ENCODE peak calls at places on chromosome 22, in four cellular contexts. J is adrenal gland, O is MM.1S, B is iPS DF 6.9. N is an unnamed sample.

GRCh38 chr22:29979645-29980303 is 96.8 kb downstream of the MTMR3 start:
- DNase-seq in J (no peak), O (no peak), B (no peak), N (no peak)

GRCh38 chr22:30301995-30302809 is 12.9 kb upstream of the CASTOR1 start:
- DNase-seq in J (no peak), O (no peak), B (no peak), N (peak; percentile 24)

GRCh38 chr22:36143066-36143815 is 17.3 kb downstream of the APOL3 start:
- DNase-seq in J (no peak), O (no peak), B (no peak), N (no peak)

GRCh38 chr22:16608931-16609330 is 16.3 kb upstream of the CCT8L2 start:
- DNase-seq in J (no peak), O (no peak), B (no peak), N (no peak)

GRCh38 chr22:49670610-49671330 is 156.9 kb downstream of the BRD1 start:
- DNase-seq in J (no peak), O (no peak), B (no peak), N (peak; percentile 11)

GRCh38 chr22:35711336-35711735 is 6.3 kb upstream of the APOL5 start:
- DNase-seq in J (no peak), O (no peak), B (no peak), N (no peak)

GRCh38 chr22:23834830-23835772 is 3.7 kb downstream of the DERL3 start:
- DNase-seq in J (no peak), O (no peak), B (no peak), N (peak; percentile 70)

GRCh38 chr22:35688913-35689675 is 28.6 kb upstream of the APOL5 start:
- DNase-seq in J (no peak), O (no peak), B (no peak), N (no peak)

GRCh38 chr22:30277547-30278344 is 11.1 kb upstream of the OSM start:
- DNase-seq in J (no peak), O (no peak), B (no peak), N (no peak)

GRCh38 chr22:25775501-25775900 is 33.5 kb downstream of the MYO18B start:
- DNase-seq in J (no peak), O (no peak), B (no peak), N (no peak)

GRCh38 chr22:17769013-17769715 is 5.1 kb downstream of the BID start:
- DNase-seq in J (no peak), O (no peak), B (no peak), N (no peak)

GRCh38 chr22:17772963-17773605 is 1.2 kb downstream of the BID start:
- DNase-seq in J (no peak), O (no peak), B (no peak), N (no peak)

GRCh38 chr22:17769716-17770082 is 4.6 kb downstream of the BID start:
- DNase-seq in J (no peak), O (no peak), B (no peak), N (no peak)

GRCh38 chr22:17772249-17772962 is 1.9 kb downstream of the BID start:
- DNase-seq in J (no peak), O (no peak), B (no peak), N (no peak)

DNA sequence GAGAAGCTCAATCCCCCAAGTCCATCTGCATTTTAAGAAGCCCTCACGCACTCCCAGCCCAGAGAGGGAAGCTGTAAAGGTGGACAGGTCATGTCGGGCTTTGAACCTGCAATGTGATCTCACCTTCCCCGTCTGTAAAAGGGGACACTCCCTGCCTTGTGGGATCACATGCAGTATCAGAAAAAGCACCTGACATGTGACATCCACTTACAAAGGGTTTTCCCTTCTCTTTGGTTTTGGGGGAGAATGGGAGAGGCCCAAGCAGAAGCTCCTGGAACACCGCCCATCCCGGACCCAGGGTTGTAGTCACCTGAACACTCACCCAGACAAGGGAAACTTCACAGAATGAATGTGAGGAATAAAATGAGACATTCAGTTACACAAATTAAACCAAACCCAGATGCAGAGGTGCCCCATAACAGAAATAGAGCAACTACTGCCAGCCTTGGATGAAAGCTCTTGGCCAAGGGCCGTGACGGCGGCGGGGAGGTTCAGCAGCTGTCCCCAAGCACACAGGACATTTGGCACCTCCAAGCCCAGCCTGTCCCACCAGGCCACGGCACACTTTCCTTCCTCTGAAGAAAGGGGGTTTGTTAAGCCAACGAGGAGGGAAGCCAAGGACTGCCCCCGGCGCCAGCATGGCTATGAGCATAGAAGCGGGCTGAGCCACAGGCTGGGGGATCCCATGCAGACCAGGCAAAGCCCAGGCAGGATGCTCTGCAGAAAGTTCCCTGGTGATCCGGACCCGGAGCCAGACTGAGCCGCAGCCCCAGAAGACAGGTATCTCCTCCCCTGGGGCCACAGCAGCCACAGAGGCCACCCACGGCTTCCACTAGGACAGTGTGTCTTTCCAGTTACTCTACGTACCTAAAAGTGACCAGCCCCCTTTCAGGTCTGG is 3.8 kb downstream of the BID start:
- DNase-seq in J (no peak), O (no peak), B (no peak), N (no peak)
- H3K4me1 ChIP-seq in J (peaks cover 6% of the 10 kb centered on the region), O (peaks cover 11% of the 10 kb centered on the region), B (peaks cover 3% of the 10 kb centered on the region), N (peaks cover 3% of the 10 kb centered on the region)

GRCh38 chr22:43624144-43624998 is 187.7 kb downstream of the EFCAB6 start:
- DNase-seq in J (no peak), O (no peak), B (no peak), N (no peak)
- H3K36me3 ChIP-seq in J (no peaks in the 10 kb centered on the region), O (no peaks in the 10 kb centered on the region), B (no peaks in the 10 kb centered on the region), N (no peaks in the 10 kb centered on the region)

GRCh38 chr22:27043246-27043645 is 385.9 kb downstream of the MIAT start:
- DNase-seq in J (no peak), O (no peak), B (no peak), N (no peak)
- H3K4me1 ChIP-seq in J (no peaks in the 10 kb centered on the region), O (no peaks in the 10 kb centered on the region), B (no peaks in the 10 kb centered on the region), N (no peaks in the 10 kb centered on the region)

GRCh38 chr22:32940736-32941135 is 117.4 kb downstream of the SYN3 start:
- DNase-seq in J (no peak), O (no peak), B (no peak), N (no peak)
- H3K36me3 ChIP-seq in J (no peaks in the 10 kb centered on the region), O (no peaks in the 10 kb centered on the region), B (no peaks in the 10 kb centered on the region), N (no peaks in the 10 kb centered on the region)

GRCh38 chr22:27318516-27318915 is 483.0 kb downstream of the MN1 start:
- DNase-seq in J (no peak), O (no peak), B (no peak), N (no peak)
- H3K4me1 ChIP-seq in J (peaks cover 4% of the 10 kb centered on the region), O (no peaks in the 10 kb centered on the region), B (peaks cover under 1% of the 10 kb centered on the region), N (peaks cover 5% of the 10 kb centered on the region)

N was measured in heart right ventricle.